ENCODE peak calls at places on chromosomes 1 and 21, in five cellular contexts. B is trophoblast cell, E is SK-N-SH, G is IMR-90, R is mesenchymal stem cell. M is an unnamed sample. For H3K4me1, the result is how much of the 10 kb centered on the place peaks cover.

GRCh38 chr1:110673805-110674336 is 869 bp downstream of the KCNA3 start:
- DNase-seq in B (no peak), E (peak), R (no peak), G (no peak), M (no peak)

GRCh38 chr1:207362962-207363858 is 41.7 kb downstream of the CD55 start:
- DNase-seq in B (no peak), R (peak), E (no peak), G (peak), M (no peak)

GRCh38 chr1:67018574-67018973 is 35.4 kb downstream of the SLC35D1 start:
- DNase-seq in B (no peak), R (peak), G (peak), E (no peak), M (no peak)

GRCh38 chr1:12597792-12598191 is 20.2 kb downstream of the DHRS3 start:
- DNase-seq in B (peak), R (no peak), E (no peak), G (no peak), M (no peak)

GRCh38 chr1:205076245-205076761 is 8.0 kb downstream of the TMEM81 start:
- DNase-seq in B (no peak), G (no peak), R (no peak), E (no peak), M (no peak)

GRCh38 chr1:10696977-10697376 is 99.5 kb downstream of the CASZ1 start:
- DNase-seq in B (no peak), R (peak), G (peak), E (no peak), M (no peak)

GRCh38 chr21:37074546-37074945 is 1.5 kb downstream of the TTC3 start:
- DNase-seq in E (no peak), G (no peak), B (no peak), R (no peak), M (peak)

GRCh38 chr21:46559291-46559983 is 45.4 kb downstream of the S100B start:
- DNase-seq in E (no peak), R (no peak), B (no peak), G (no peak), M (no peak)

GRCh38 chr1:237891979-237892378 is 1.3 kb upstream of the ZP4 start:
- DNase-seq in R (no peak), B (peak), G (no peak), E (no peak), M (no peak)

GRCh38 chr1:4021895-4022268 is 121.8 kb upstream of the C1orf174 start:
- DNase-seq in R (no peak), E (no peak), B (no peak), G (no peak), M (no peak)

DNA sequence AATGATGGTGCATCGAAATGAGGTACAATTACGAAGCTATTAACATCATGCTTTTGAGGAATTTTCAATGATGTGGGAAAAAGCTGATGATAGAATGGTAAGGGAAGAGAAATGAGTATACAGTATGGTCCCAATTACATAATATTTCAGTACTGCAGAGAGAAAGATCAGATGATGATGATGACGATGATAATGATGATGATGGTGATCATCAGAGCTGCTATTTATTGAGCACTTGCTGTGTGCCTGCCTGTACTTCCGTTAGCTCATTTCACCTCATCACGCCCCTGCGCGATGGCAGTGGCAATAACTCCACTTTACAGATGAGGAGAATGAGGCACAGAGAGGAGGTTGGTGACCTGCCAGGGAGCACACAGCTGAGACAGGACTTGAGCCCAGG is 620.8 kb downstream of the MATN1 start:
- DNase-seq in G (no peak), E (no peak), R (no peak), B (no peak), M (no peak)
- H3K4me1 ChIP-seq in G (under half), E (under half), R (under half), B (under half), M (under half)

DNA sequence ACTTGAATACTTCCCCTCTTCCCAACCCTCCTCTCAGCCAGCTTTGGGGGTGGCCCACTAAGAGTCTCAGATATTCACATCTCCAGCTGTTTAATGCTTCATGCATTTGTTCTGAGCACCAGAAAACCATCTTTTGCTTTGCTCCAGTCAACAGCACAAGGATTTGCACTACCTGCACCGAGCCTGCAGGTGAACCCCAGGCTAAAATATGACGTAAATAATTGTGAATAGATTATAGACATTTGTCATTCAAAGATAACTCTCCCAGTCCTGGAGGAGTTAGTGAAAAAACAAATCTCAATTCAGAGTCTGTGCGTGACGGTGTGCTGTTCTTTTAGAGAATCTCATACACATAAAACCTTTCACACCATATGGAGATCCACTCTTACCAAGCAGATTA is 7.4 kb downstream of the CD247 start:
- DNase-seq in B (no peak), E (no peak), G (no peak), R (no peak), M (no peak)
- H3K9ac ChIP-seq in B (no peak), E (no peak), G (no peak), R (no peak), M (no peak)

GRCh38 chr1:248812736-248813425 is 12.8 kb downstream of the SH3BP5L start:
- DNase-seq in G (no peak), B (no peak), R (no peak), E (no peak), M (no peak)

GRCh38 chr1:248815407-248816034 is 10.2 kb downstream of the SH3BP5L start:
- DNase-seq in B (no peak), G (no peak), R (no peak), E (no peak), M (no peak)

GRCh38 chr1:248814351-248814750 is 11.4 kb downstream of the SH3BP5L start:
- DNase-seq in B (no peak), E (no peak), G (no peak), R (no peak), M (no peak)

GRCh38 chr1:248811514-248812490 is 13.9 kb downstream of the SH3BP5L start:
- DNase-seq in B (no peak), R (no peak), E (no peak), G (no peak), M (no peak)

DNA sequence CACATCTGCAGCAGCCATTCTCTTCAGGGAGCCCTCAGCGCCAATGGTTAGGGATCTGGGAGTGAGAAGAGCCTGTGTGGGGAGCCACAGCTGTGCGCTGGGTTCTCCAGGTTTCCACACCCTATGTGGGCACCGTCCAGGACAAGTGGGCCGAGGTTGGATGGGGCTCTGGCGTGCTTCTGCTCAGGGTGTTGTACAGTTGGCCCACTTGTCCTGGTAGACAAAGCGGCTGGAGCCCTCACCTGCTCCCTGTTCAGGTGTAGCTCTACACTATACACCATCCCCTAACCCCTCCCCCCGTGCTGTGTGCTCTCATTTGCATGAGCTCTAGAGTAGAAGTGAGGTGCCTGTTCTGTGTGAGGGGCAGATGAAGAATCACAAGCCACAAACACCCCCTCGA is 12.2 kb downstream of the SH3BP5L start:
- DNase-seq in G (no peak), B (no peak), E (no peak), R (no peak), M (no peak)
- H3K4me1 ChIP-seq in G (under half), B (under half), E (under half), R (under half), M (under half)

GRCh38 chr1:239547987-239548386 is 161.6 kb downstream of the CHRM3 start:
- DNase-seq in G (no peak), R (no peak), B (no peak), E (no peak), M (no peak)
- H3K9ac ChIP-seq in G (no peak), R (no peak), B (no peak), E (no peak), M (no peak)

GRCh38 chr1:46447499-46448108 is 42.0 kb upstream of the DMBX1 start:
- DNase-seq in E (no peak), R (no peak), G (no peak), B (peak), M (no peak)
- H3K4me1 ChIP-seq in E (under half), R (under half), G (under half), B (under half), M (under half)

DNA sequence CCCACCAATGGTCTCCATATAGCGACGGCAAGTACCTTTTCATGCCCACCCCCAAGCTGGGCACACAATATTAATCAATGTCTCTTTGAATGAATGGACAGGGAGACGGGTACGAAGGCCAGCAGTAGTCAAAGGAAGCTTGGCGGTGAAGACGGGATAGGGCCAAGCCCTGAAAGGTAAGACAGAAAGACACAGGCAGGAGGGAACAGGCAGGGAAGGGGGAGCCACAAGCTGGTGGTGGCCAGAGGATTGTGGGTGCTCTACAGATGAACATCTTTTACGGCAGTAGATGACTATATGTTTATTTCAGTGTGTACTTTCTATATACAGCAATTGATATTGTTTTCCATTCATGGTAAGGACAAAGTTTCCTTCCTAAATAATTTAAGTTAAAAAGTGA is 16.3 kb downstream of the CAPZB start:
- DNase-seq in R (no peak), E (no peak), B (no peak), G (no peak), M (no peak)
- H3K9ac ChIP-seq in R (peak), E (no peak), B (no peak), G (no peak), M (peak)

M was measured in adipocyte.